ENCODE peak calls at places on chromosomes 4 and X, in six cellular contexts. H is NCI-H2029 treated with DMSO at 0.1 percent for 48 hours; K is GM04503; L is NCI-H1694 treated with DMSO at 0.1 percent for 48 hours; R is activated naive CD4-positive, alpha-beta T cell treated with anti-CD3 and anti-CD28 coated beads for 36 hours; G is RPMI8226. M is an unnamed sample.

GRCh38 chr4:140256335-140256734 is 102.4 kb upstream of the MAML3 start:
- DNase-seq in L (no peak), K (no peak), H (no peak), G (peak), R (peak), M (no peak)

GRCh38 chr4:168028568-168028967 is 63.8 kb upstream of the ANXA10 start:
- DNase-seq in G (no peak), K (no peak), L (no peak), R (no peak), H (no peak), M (no peak)

GRCh38 chrX:120560405-120560841 is 339 bp downstream of the CUL4B start:
- DNase-seq in H (peak), L (no peak), K (no peak), R (peak), G (peak), M (peak)

GRCh38 chrX:13742397-13743176 is 8.0 kb downstream of the OFD1 start:
- DNase-seq in K (no peak), R (peak), G (peak), L (no peak), H (no peak), M (peak)

GRCh38 chr4:182448281-182449151 is 205.3 kb downstream of the TENM3 start:
- DNase-seq in G (peak), K (peak), H (peak), L (peak), R (peak), M (no peak)

GRCh38 chrX:67546496-67547423 is 2.9 kb downstream of the AR start:
- DNase-seq in G (no peak), K (no peak), H (no peak), R (no peak), L (no peak), M (no peak)

GRCh38 chr4:86033171-86033570 is 326.7 kb downstream of the MAPK10 start:
- DNase-seq in G (peak), K (peak), R (no peak), L (no peak), H (no peak), M (no peak)

GRCh38 chrX:151239748-151240147 is 63.4 kb downstream of the GPR50 start:
- DNase-seq in R (no peak), G (no peak), H (no peak), L (no peak), K (no peak), M (no peak)

GRCh38 chrX:15848576-15848975 is 6.0 kb downstream of the AP1S2 start:
- DNase-seq in K (no peak), H (no peak), R (no peak), L (no peak), G (peak), M (no peak)

GRCh38 chr4:183485411-183486160 is 19.3 kb upstream of the ING2 start:
- DNase-seq in H (no peak), G (no peak), K (no peak), R (no peak), L (no peak), M (no peak)

GRCh38 chr4:97498875-97499274 is 644.4 kb downstream of the STPG2 start:
- DNase-seq in G (no peak), H (no peak), R (no peak), K (no peak), L (no peak), M (no peak)

GRCh38 chr4:98603683-98604573 is 54.5 kb downstream of the TSPAN5 start:
- DNase-seq in G (no peak), L (no peak), R (peak), K (peak), H (no peak), M (no peak)

GRCh38 chr4:134632056-134632455 is 430.5 kb upstream of the PABPC4L start:
- DNase-seq in G (no peak), H (no peak), K (no peak), R (no peak), L (no peak), M (no peak)

GRCh38 chr4:39706334-39706733 is 8.4 kb downstream of the UBE2K start:
- DNase-seq in R (no peak), L (no peak), H (no peak), G (no peak), K (peak), M (no peak)

GRCh38 chr4:140108243-140108642 is 45.7 kb downstream of the MAML3 start:
- DNase-seq in R (no peak), L (no peak), G (no peak), K (no peak), H (no peak), M (no peak)

GRCh38 chr4:130071746-130072145 is 975.8 kb downstream of the C4orf33 start:
- DNase-seq in K (no peak), L (no peak), R (no peak), H (no peak), G (no peak), M (no peak)

GRCh38 chr4:91596683-91597082 is 707.1 kb upstream of the GRID2 start:
- DNase-seq in K (no peak), R (no peak), L (no peak), G (no peak), H (no peak), M (no peak)

GRCh38 chr4:113758361-113758760 is 3.2 kb downstream of the CAMK2D start:
- DNase-seq in L (no peak), H (no peak), K (peak), R (no peak), G (no peak), M (no peak)

GRCh38 chr4:523601-524000 is 24.6 kb downstream of the PIGG start:
- DNase-seq in R (no peak), G (no peak), K (no peak), H (no peak), L (no peak), M (no peak)

GRCh38 chr4:67885727-67886126 is 1.9 kb upstream of the TMPRSS11D start:
- DNase-seq in L (peak), K (peak), G (no peak), R (no peak), H (no peak), M (no peak)

GRCh38 chr4:48813984-48814383 is 16.9 kb upstream of the OCIAD1 start:
- DNase-seq in K (no peak), H (no peak), L (peak), G (peak), R (no peak), M (peak)

GRCh38 chr4:137510866-137511265 is 21.4 kb downstream of the PCDH18 start:
- DNase-seq in R (no peak), G (no peak), K (peak), L (no peak), H (peak), M (no peak)

GRCh38 chrX:30918480-30918879 is 29.4 kb upstream of the TAB3 start:
- DNase-seq in K (no peak), L (no peak), H (no peak), G (no peak), R (no peak), M (no peak)

GRCh38 chrX:76202471-76202870 is 29.6 kb downstream of the PBDC1 start:
- DNase-seq in G (no peak), R (no peak), K (no peak), H (no peak), L (no peak), M (no peak)

GRCh38 chr4:8324640-8325239 is 55.2 kb downstream of the HTRA3 start:
- DNase-seq in H (no peak), G (no peak), K (no peak), L (no peak), R (no peak), M (no peak)

GRCh38 chr4:102299708-102300107 is 45.6 kb downstream of the SLC39A8 start:
- DNase-seq in K (no peak), L (peak), G (peak), R (peak), H (no peak), M (peak)

GRCh38 chr4:149973181-149973580 is 105.1 kb upstream of the DCLK2 start:
- DNase-seq in R (no peak), L (no peak), K (no peak), H (no peak), G (no peak), M (no peak)

GRCh38 chr4:124684301-124684700 is 28.2 kb downstream of the ANKRD50 start:
- DNase-seq in K (no peak), L (no peak), H (no peak), R (no peak), G (no peak), M (no peak)

GRCh38 chr4:48963042-48963679 is 22.9 kb upstream of the CWH43 start:
- DNase-seq in H (peak), G (peak), L (peak), R (peak), K (peak), M (peak)

GRCh38 chr4:32864713-32865351 is 2144.7 kb downstream of the PCDH7 start:
- DNase-seq in K (no peak), L (no peak), R (no peak), G (no peak), H (no peak), M (no peak)